ENCODE peak calls at places on chromosome 10, in eight cellular contexts. One of them, this sample, is unnamed.
A peak's percentile ranks its signal among the peaks of the same experiment; 100 is the strongest.

GRCh38 chr10:122648599-122649428 is 50.8 kb downstream of the C10orf120 start:
- DNase-seq in stimulated activated CD8-positive, alpha-beta memory T cell treated with anti-CD3 and anti-CD28 coated beads, Interleukin-2, amount 100 ng/mL, for 48 hours: no peak
- DNase-seq in T-helper 2 cell: no peak
- DNase-seq in IMR-90: peak; percentile 31
- DNase-seq in COR-L47: peak; percentile 36
- DNase-seq in AG09319: no peak
- DNase-seq in NCI-H2171 treated with DMSO at 0.1 percent for 48 hours: peak; percentile 35
- DNase-seq in activated CD8-positive, alpha-beta memory T cell treated with anti-CD3 and anti-CD28 coated beads, Interleukin-2, amount 50 U/mL, for 48 hours: peak; percentile 64
- DNase-seq in this sample: peak; percentile 87

GRCh38 chr10:11145498-11145855 is 127.8 kb downstream of the CELF2 start:
- DNase-seq in stimulated activated CD8-positive, alpha-beta memory T cell treated with anti-CD3 and anti-CD28 coated beads, Interleukin-2, amount 100 ng/mL, for 48 hours: no peak
- DNase-seq in T-helper 2 cell: no peak
- DNase-seq in IMR-90: no peak
- DNase-seq in COR-L47: no peak
- DNase-seq in AG09319: no peak
- DNase-seq in NCI-H2171 treated with DMSO at 0.1 percent for 48 hours: no peak
- DNase-seq in activated CD8-positive, alpha-beta memory T cell treated with anti-CD3 and anti-CD28 coated beads, Interleukin-2, amount 50 U/mL, for 48 hours: no peak
- DNase-seq in this sample: no peak

GRCh38 chr10:1187151-1187854 is 131.1 kb downstream of the WDR37 start:
- DNase-seq in stimulated activated CD8-positive, alpha-beta memory T cell treated with anti-CD3 and anti-CD28 coated beads, Interleukin-2, amount 100 ng/mL, for 48 hours: no peak
- DNase-seq in T-helper 2 cell: no peak
- DNase-seq in IMR-90: no peak
- DNase-seq in COR-L47: no peak
- DNase-seq in AG09319: no peak
- DNase-seq in NCI-H2171 treated with DMSO at 0.1 percent for 48 hours: no peak
- DNase-seq in activated CD8-positive, alpha-beta memory T cell treated with anti-CD3 and anti-CD28 coated beads, Interleukin-2, amount 50 U/mL, for 48 hours: no peak
- DNase-seq in this sample: no peak

GRCh38 chr10:105594301-105594700 is 953.2 kb downstream of the SORCS3 start:
- DNase-seq in stimulated activated CD8-positive, alpha-beta memory T cell treated with anti-CD3 and anti-CD28 coated beads, Interleukin-2, amount 100 ng/mL, for 48 hours: no peak
- DNase-seq in T-helper 2 cell: no peak
- DNase-seq in IMR-90: no peak
- DNase-seq in COR-L47: no peak
- DNase-seq in AG09319: no peak
- DNase-seq in NCI-H2171 treated with DMSO at 0.1 percent for 48 hours: no peak
- DNase-seq in activated CD8-positive, alpha-beta memory T cell treated with anti-CD3 and anti-CD28 coated beads, Interleukin-2, amount 50 U/mL, for 48 hours: no peak
- DNase-seq in this sample: no peak

GRCh38 chr10:100146875-100147665 is 38.8 kb downstream of the ERLIN1 start:
- DNase-seq in stimulated activated CD8-positive, alpha-beta memory T cell treated with anti-CD3 and anti-CD28 coated beads, Interleukin-2, amount 100 ng/mL, for 48 hours: no peak
- DNase-seq in T-helper 2 cell: no peak
- DNase-seq in IMR-90: no peak
- DNase-seq in COR-L47: no peak
- DNase-seq in AG09319: no peak
- DNase-seq in NCI-H2171 treated with DMSO at 0.1 percent for 48 hours: no peak
- DNase-seq in activated CD8-positive, alpha-beta memory T cell treated with anti-CD3 and anti-CD28 coated beads, Interleukin-2, amount 50 U/mL, for 48 hours: no peak
- DNase-seq in this sample: no peak

GRCh38 chr10:126628746-126629145 is 41.7 kb downstream of the C10orf90 start:
- DNase-seq in stimulated activated CD8-positive, alpha-beta memory T cell treated with anti-CD3 and anti-CD28 coated beads, Interleukin-2, amount 100 ng/mL, for 48 hours: no peak
- DNase-seq in T-helper 2 cell: no peak
- DNase-seq in IMR-90: no peak
- DNase-seq in COR-L47: no peak
- DNase-seq in AG09319: no peak
- DNase-seq in NCI-H2171 treated with DMSO at 0.1 percent for 48 hours: no peak
- DNase-seq in activated CD8-positive, alpha-beta memory T cell treated with anti-CD3 and anti-CD28 coated beads, Interleukin-2, amount 50 U/mL, for 48 hours: no peak
- DNase-seq in this sample: no peak

GRCh38 chr10:22702348-22702747 is 12.0 kb downstream of the PIP4K2A start:
- DNase-seq in stimulated activated CD8-positive, alpha-beta memory T cell treated with anti-CD3 and anti-CD28 coated beads, Interleukin-2, amount 100 ng/mL, for 48 hours: no peak
- DNase-seq in T-helper 2 cell: no peak
- DNase-seq in IMR-90: peak; percentile 86
- DNase-seq in COR-L47: no peak
- DNase-seq in AG09319: no peak
- DNase-seq in NCI-H2171 treated with DMSO at 0.1 percent for 48 hours: no peak
- DNase-seq in activated CD8-positive, alpha-beta memory T cell treated with anti-CD3 and anti-CD28 coated beads, Interleukin-2, amount 50 U/mL, for 48 hours: no peak
- DNase-seq in this sample: no peak

GRCh38 chr10:118543714-118544400 is 51.6 kb downstream of the PRLHR start:
- DNase-seq in stimulated activated CD8-positive, alpha-beta memory T cell treated with anti-CD3 and anti-CD28 coated beads, Interleukin-2, amount 100 ng/mL, for 48 hours: peak; percentile 7
- DNase-seq in T-helper 2 cell: no peak
- DNase-seq in IMR-90: peak; percentile 5
- DNase-seq in COR-L47: peak; percentile 55
- DNase-seq in AG09319: no peak
- DNase-seq in NCI-H2171 treated with DMSO at 0.1 percent for 48 hours: peak; percentile 52
- DNase-seq in activated CD8-positive, alpha-beta memory T cell treated with anti-CD3 and anti-CD28 coated beads, Interleukin-2, amount 50 U/mL, for 48 hours: peak; percentile 65
- DNase-seq in this sample: no peak

GRCh38 chr10:986881-987634 is 1.2 kb upstream of the GTPBP4 start:
- DNase-seq in stimulated activated CD8-positive, alpha-beta memory T cell treated with anti-CD3 and anti-CD28 coated beads, Interleukin-2, amount 100 ng/mL, for 48 hours: no peak
- DNase-seq in T-helper 2 cell: no peak
- DNase-seq in IMR-90: peak; percentile 86
- DNase-seq in COR-L47: no peak
- DNase-seq in AG09319: no peak
- DNase-seq in NCI-H2171 treated with DMSO at 0.1 percent for 48 hours: no peak
- DNase-seq in activated CD8-positive, alpha-beta memory T cell treated with anti-CD3 and anti-CD28 coated beads, Interleukin-2, amount 50 U/mL, for 48 hours: no peak
- DNase-seq in this sample: peak; percentile 92

GRCh38 chr10:43316988-43317387 is 50.1 kb upstream of the RASGEF1A start:
- DNase-seq in stimulated activated CD8-positive, alpha-beta memory T cell treated with anti-CD3 and anti-CD28 coated beads, Interleukin-2, amount 100 ng/mL, for 48 hours: no peak
- DNase-seq in T-helper 2 cell: no peak
- DNase-seq in IMR-90: no peak
- DNase-seq in COR-L47: no peak
- DNase-seq in AG09319: no peak
- DNase-seq in NCI-H2171 treated with DMSO at 0.1 percent for 48 hours: no peak
- DNase-seq in activated CD8-positive, alpha-beta memory T cell treated with anti-CD3 and anti-CD28 coated beads, Interleukin-2, amount 50 U/mL, for 48 hours: no peak
- DNase-seq in this sample: peak; percentile 32

GRCh38 chr10:21496285-21497176 is 29.0 kb downstream of the SKIDA1 start:
- DNase-seq in stimulated activated CD8-positive, alpha-beta memory T cell treated with anti-CD3 and anti-CD28 coated beads, Interleukin-2, amount 100 ng/mL, for 48 hours: no peak
- DNase-seq in T-helper 2 cell: peak; percentile 32
- DNase-seq in IMR-90: peak; percentile 25
- DNase-seq in COR-L47: peak; percentile 39
- DNase-seq in AG09319: no peak
- DNase-seq in NCI-H2171 treated with DMSO at 0.1 percent for 48 hours: peak; percentile 61
- DNase-seq in activated CD8-positive, alpha-beta memory T cell treated with anti-CD3 and anti-CD28 coated beads, Interleukin-2, amount 50 U/mL, for 48 hours: peak; percentile 74
- DNase-seq in this sample: peak; percentile 93

GRCh38 chr10:17643755-17644484 is at the start of gene STAM:
- DNase-seq in stimulated activated CD8-positive, alpha-beta memory T cell treated with anti-CD3 and anti-CD28 coated beads, Interleukin-2, amount 100 ng/mL, for 48 hours: peak; percentile 86
- DNase-seq in T-helper 2 cell: peak; percentile 83
- DNase-seq in IMR-90: peak; percentile 91
- DNase-seq in COR-L47: peak; percentile 80
- DNase-seq in AG09319: peak; percentile 80
- DNase-seq in NCI-H2171 treated with DMSO at 0.1 percent for 48 hours: peak; percentile 89
- DNase-seq in activated CD8-positive, alpha-beta memory T cell treated with anti-CD3 and anti-CD28 coated beads, Interleukin-2, amount 50 U/mL, for 48 hours: peak; percentile 95
- DNase-seq in this sample: peak; percentile 92

GRCh38 chr10:130037169-130037661 is 73.1 kb upstream of the EBF3 start:
- DNase-seq in stimulated activated CD8-positive, alpha-beta memory T cell treated with anti-CD3 and anti-CD28 coated beads, Interleukin-2, amount 100 ng/mL, for 48 hours: no peak
- DNase-seq in T-helper 2 cell: no peak
- DNase-seq in IMR-90: no peak
- DNase-seq in COR-L47: no peak
- DNase-seq in AG09319: no peak
- DNase-seq in NCI-H2171 treated with DMSO at 0.1 percent for 48 hours: no peak
- DNase-seq in activated CD8-positive, alpha-beta memory T cell treated with anti-CD3 and anti-CD28 coated beads, Interleukin-2, amount 50 U/mL, for 48 hours: no peak
- DNase-seq in this sample: no peak

GRCh38 chr10:79185796-79186374 is 117.1 kb downstream of the ZMIZ1 start:
- DNase-seq in stimulated activated CD8-positive, alpha-beta memory T cell treated with anti-CD3 and anti-CD28 coated beads, Interleukin-2, amount 100 ng/mL, for 48 hours: no peak
- DNase-seq in T-helper 2 cell: no peak
- DNase-seq in IMR-90: no peak
- DNase-seq in COR-L47: no peak
- DNase-seq in AG09319: no peak
- DNase-seq in NCI-H2171 treated with DMSO at 0.1 percent for 48 hours: no peak
- DNase-seq in activated CD8-positive, alpha-beta memory T cell treated with anti-CD3 and anti-CD28 coated beads, Interleukin-2, amount 50 U/mL, for 48 hours: no peak
- DNase-seq in this sample: no peak

GRCh38 chr10:30038961-30039536 is 20.3 kb downstream of the JCAD start:
- DNase-seq in stimulated activated CD8-positive, alpha-beta memory T cell treated with anti-CD3 and anti-CD28 coated beads, Interleukin-2, amount 100 ng/mL, for 48 hours: no peak
- DNase-seq in T-helper 2 cell: no peak
- DNase-seq in IMR-90: no peak
- DNase-seq in COR-L47: no peak
- DNase-seq in AG09319: no peak
- DNase-seq in NCI-H2171 treated with DMSO at 0.1 percent for 48 hours: no peak
- DNase-seq in activated CD8-positive, alpha-beta memory T cell treated with anti-CD3 and anti-CD28 coated beads, Interleukin-2, amount 50 U/mL, for 48 hours: no peak
- DNase-seq in this sample: no peak